ENCODE peak calls at places on chromosomes 6 and 20, in ten cellular contexts. N is neural crest cell, F is HFF-Myc, L is astrocyte of the spinal cord, C is epithelial cell of proximal tubule, W is fibroblast of pulmonary artery, Y is bronchial epithelial cell, B is tibial nerve, P is heart right ventricle, U is B cell. X is an unnamed sample.

GRCh38 chr20:32368930-32369329 is 10.8 kb downstream of the ASXL1 start:
- DNase-seq in N (no peak), F (no peak), L (peak), C (no peak), W (peak), Y (no peak), B (no peak), P (no peak), U (no peak), X (no peak)

GRCh38 chr6:118894425-118895240 is 681 bp downstream of the ASF1A start:
- DNase-seq in N (peak), F (no peak), L (peak), C (no peak), W (peak), Y (peak), B (peak), P (peak), U (peak), X (peak)

GRCh38 chr6:37788259-37788658 is 31.3 kb upstream of the ZFAND3 start:
- DNase-seq in N (no peak), F (no peak), L (no peak), C (no peak), W (no peak), Y (peak), B (no peak), P (no peak), U (no peak), X (no peak)

GRCh38 chr6:98576811-98577210 is 257.6 kb upstream of the POU3F2 start:
- DNase-seq in N (no peak), F (no peak), L (peak), C (no peak), W (no peak), Y (no peak), B (no peak), P (no peak), U (no peak), X (no peak)

GRCh38 chr20:50278684-50279531 is 88.3 kb downstream of the CEBPB start:
- DNase-seq in N (no peak), F (no peak), L (no peak), C (no peak), W (peak), Y (peak), B (peak), P (peak), U (no peak), X (no peak)

GRCh38 chr20:49727473-49727872 is 13.8 kb upstream of the B4GALT5 start:
- DNase-seq in N (no peak), F (no peak), L (no peak), C (no peak), W (peak), Y (no peak), B (no peak), P (no peak), U (no peak), X (no peak)

GRCh38 chr6:30779850-30780641 is 35.7 kb upstream of the IER3 start:
- DNase-seq in N (no peak), F (no peak), L (no peak), C (no peak), W (no peak), Y (peak), B (no peak), P (no peak), U (no peak), X (no peak)

GRCh38 chr20:31806564-31807355 is 12.4 kb upstream of the MYLK2 start:
- DNase-seq in N (no peak), F (no peak), L (peak), C (no peak), W (no peak), Y (no peak), B (no peak), P (no peak), U (no peak), X (no peak)

GRCh38 chr6:85923013-85923430 is 280.3 kb upstream of the SYNCRIP start:
- DNase-seq in N (peak), F (peak), L (peak), C (peak), W (peak), Y (peak), B (no peak), P (no peak), U (no peak), X (peak)

GRCh38 chr20:35929301-35929700 is 25.0 kb downstream of the SCAND1 start:
- DNase-seq in N (no peak), F (no peak), L (no peak), C (no peak), W (no peak), Y (no peak), B (no peak), P (no peak), U (no peak), X (no peak)

GRCh38 chr20:54293526-54293925 is 85.6 kb downstream of the PFDN4 start:
- DNase-seq in N (no peak), F (no peak), L (no peak), C (no peak), W (peak), Y (no peak), B (no peak), P (peak), U (no peak), X (no peak)

GRCh38 chr6:139983555-139984276 is 609.3 kb upstream of the CITED2 start:
- DNase-seq in N (no peak), F (no peak), L (peak), C (no peak), W (peak), Y (peak), B (no peak), P (no peak), U (no peak), X (no peak)

GRCh38 chr6:17101422-17102257 is at the start of gene STMND1:
- DNase-seq in N (peak), F (no peak), L (peak), C (no peak), W (peak), Y (peak), B (no peak), P (no peak), U (no peak), X (no peak)

GRCh38 chr20:53731595-53731994 is 138.0 kb upstream of the ZNF217 start:
- DNase-seq in N (no peak), F (no peak), L (no peak), C (no peak), W (no peak), Y (no peak), B (no peak), P (no peak), U (no peak), X (no peak)

GRCh38 chr6:159107451-159108260 is 61.5 kb upstream of the FNDC1 start:
- DNase-seq in N (no peak), F (no peak), L (no peak), C (no peak), W (no peak), Y (no peak), B (no peak), P (no peak), U (no peak), X (peak)

GRCh38 chr6:110946498-110946897 is 12.0 kb upstream of the GTF3C6 start:
- DNase-seq in N (no peak), F (no peak), L (no peak), C (no peak), W (no peak), Y (peak), B (no peak), P (no peak), U (no peak), X (no peak)

DNA sequence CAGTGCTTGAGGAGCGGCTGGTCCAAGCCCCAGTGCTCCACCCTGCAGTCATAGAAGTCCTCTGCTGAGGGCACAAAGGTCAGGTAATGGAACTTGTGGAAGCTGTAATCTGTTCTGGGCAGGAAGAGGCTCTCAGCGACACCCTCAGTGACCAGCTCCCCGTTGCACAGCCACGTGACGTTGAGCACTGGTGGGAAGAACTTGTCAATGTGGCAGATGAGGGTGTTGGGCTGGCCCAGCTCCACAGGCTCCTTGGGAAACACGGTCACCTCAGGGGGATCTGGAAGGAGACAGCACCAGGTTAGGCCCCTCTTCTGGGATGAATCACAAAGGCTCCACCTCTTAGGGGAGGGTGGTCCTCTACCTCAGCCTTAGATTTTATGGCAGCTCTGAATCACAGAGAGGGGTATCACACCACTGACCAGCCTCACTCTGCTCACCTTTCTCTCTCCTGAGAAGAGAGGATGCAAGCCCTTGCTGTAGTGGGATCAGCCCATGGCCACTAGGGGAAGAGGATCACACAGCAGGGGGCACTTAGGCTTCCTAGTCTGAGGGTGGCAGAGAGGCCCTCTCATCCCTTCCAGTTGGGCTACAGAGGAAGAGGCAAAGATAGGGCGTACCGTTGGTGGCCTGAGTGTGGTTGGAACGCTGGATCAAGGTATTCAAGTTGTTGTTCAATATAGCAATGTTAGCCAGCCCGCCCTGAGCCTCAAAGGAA is 4.3 kb downstream of the HLA-DPA1 start:
- DNase-seq in N (no peak), F (no peak), L (no peak), C (no peak), W (no peak), Y (no peak), B (no peak), P (no peak), U (no peak), X (no peak)
- TF ChIP-seq CTCF in N (no peak), F (no peak), L (no peak), C (peak), W (no peak), Y (no peak), B (no peak), P (no peak), U (no peak), X (no peak)

GRCh38 chr20:23783447-23783846 is 32.7 kb upstream of the CST1 start:
- DNase-seq in N (no peak), F (no peak), L (no peak), C (no peak), W (no peak), Y (no peak), B (no peak), P (no peak), U (no peak), X (no peak)

DNA sequence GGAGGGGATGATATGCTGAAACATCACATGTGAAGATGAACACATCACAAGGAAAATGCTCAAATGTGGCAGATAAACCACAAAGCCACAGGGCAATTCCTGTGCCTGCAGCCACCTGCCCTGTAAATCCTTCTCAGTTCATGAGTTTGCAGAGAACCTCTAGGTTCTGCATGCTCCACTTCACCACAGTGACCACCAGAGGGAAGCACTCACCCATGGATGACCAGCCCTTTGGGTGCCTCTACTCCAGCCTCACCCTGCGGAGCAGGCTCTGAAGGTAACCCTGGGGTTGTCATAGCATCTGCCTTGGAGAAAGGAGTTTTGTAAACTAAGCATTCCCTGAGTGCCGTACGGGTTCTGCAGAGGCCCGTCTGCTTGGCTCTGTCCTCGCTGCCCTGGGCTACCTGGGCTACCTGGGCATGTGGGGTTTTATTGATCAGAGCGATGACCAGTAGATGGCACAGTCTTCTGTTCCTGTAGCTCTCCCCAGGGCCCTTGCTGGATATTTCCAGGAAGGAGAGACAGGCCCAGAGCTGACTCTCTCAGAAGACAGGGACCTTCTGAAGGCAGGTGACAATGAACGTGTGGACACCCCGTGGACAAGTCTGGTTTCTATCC is 31.7 kb upstream of the CST1 start:
- DNase-seq in N (peak), F (peak), L (no peak), C (no peak), W (peak), Y (peak), B (no peak), P (peak), U (no peak), X (peak)
- TF ChIP-seq CTCF in N (peak), F (peak), L (peak), C (peak), W (peak), Y (peak), B (peak), P (peak), U (peak), X (peak)

GRCh38 chr6:141758430-141758829 is 374.3 kb upstream of the GJE1 start:
- DNase-seq in N (no peak), F (no peak), L (no peak), C (no peak), W (no peak), Y (no peak), B (no peak), P (no peak), U (no peak), X (no peak)
- TF ChIP-seq CTCF in N (no peak), F (no peak), L (no peak), C (no peak), W (no peak), Y (no peak), B (no peak), P (no peak), U (no peak), X (no peak)

GRCh38 chr6:69487688-69488087 is 309.1 kb downstream of the LMBRD1 start:
- DNase-seq in N (no peak), F (no peak), L (no peak), C (no peak), W (no peak), Y (no peak), B (no peak), P (no peak), U (no peak), X (no peak)
- TF ChIP-seq CTCF in N (peak), F (no peak), L (peak), C (no peak), W (peak), Y (no peak), B (no peak), P (no peak), U (no peak), X (peak)

GRCh38 chr6:32853541-32854375 is at the start of the genes PSMB9 and TAP1:
- DNase-seq in N (peak), F (peak), L (peak), C (peak), W (peak), Y (peak), B (peak), P (peak), U (peak), X (peak)
- TF ChIP-seq CTCF in N (peak), F (peak), L (peak), C (peak), W (peak), Y (peak), B (peak), P (peak), U (peak), X (no peak)

GRCh38 chr6:52494298-52495072 is 74.3 kb downstream of the EFHC1 start:
- DNase-seq in N (no peak), F (no peak), L (no peak), C (no peak), W (no peak), Y (no peak), B (no peak), P (no peak), U (no peak), X (no peak)
- TF ChIP-seq CTCF in N (no peak), F (no peak), L (no peak), C (no peak), W (no peak), Y (no peak), B (no peak), P (no peak), U (no peak), X (no peak)

GRCh38 chr6:52288216-52288615 is 3.7 kb upstream of the MCM3 start:
- DNase-seq in N (no peak), F (no peak), L (no peak), C (no peak), W (no peak), Y (no peak), B (no peak), P (no peak), U (no peak), X (no peak)

GRCh38 chr6:52284460-52285173 is at the start of gene MCM3:
- DNase-seq in N (peak), F (peak), L (peak), C (peak), W (peak), Y (peak), B (peak), P (peak), U (peak), X (peak)

GRCh38 chr6:52285174-52286068 is 879 bp upstream of the MCM3 start:
- DNase-seq in N (no peak), F (no peak), L (no peak), C (no peak), W (peak), Y (no peak), B (no peak), P (no peak), U (no peak), X (no peak)

GRCh38 chr6:52284131-52284459 is 447 bp downstream of the MCM3 start:
- DNase-seq in N (peak), F (no peak), L (no peak), C (no peak), W (no peak), Y (no peak), B (no peak), P (peak), U (no peak), X (peak)

DNA sequence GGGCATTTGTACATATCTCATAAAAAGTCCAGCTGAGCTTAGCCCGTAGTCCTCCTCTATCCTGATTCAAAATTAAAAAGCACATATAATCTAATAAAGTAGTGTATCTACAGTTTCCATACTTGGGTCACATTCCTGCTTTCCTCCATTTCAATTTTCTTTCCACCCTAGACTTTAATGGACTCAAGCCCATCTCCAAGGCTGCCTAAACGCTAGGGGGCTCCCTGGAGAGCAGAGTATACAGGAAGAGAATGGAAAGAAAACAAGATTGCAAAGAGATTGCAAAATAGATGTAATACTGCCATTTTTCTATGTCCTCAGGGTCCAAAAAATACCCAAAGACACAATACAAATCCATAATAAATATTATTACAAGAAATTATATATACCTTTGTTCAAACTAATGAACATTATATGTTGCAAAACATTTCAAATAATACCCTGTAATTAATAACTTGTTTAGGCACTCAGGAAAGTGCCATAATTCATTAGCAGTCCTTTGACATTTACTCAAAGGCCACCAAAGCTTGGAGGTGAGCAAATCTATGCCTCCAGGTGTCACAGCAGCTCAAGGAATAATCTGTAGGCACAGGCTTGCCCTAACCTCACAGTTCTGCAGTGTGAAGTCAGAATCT is 2.4 kb upstream of the MCM3 start:
- DNase-seq in N (peak), F (no peak), L (peak), C (no peak), W (peak), Y (peak), B (peak), P (peak), U (no peak), X (peak)
- TF ChIP-seq CTCF in N (peak), F (peak), L (peak), C (peak), W (peak), Y (peak), B (peak), P (peak), U (peak), X (peak)

DNA sequence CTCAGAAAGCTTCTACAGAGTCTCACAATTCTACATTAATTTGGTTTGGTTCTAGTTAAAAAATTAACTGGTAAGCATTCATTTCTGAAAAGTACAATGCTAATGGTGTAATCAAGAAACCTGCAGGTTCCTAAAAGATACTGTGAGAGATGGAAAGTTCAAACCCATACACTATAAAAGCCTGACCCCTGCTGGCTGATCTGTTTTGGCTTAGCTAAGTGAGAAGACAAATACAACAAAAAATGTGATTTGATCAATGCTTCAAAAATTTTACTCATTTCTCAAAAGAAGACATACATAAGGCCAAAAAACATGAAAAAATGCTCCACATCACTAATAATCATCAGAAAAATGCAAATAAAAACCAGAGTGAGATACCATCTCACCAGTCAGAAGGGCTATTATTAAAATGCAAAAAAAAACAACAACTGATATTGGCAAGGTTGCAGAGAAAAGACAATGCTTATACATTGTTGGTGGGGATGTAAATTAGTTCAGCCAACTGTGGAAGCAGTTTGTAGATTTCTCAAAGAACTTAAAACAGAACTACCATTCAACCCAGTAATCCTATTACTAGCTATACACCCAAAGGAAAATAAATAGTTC is 102.8 kb downstream of the MOXD1 start:
- DNase-seq in N (peak), F (no peak), L (peak), C (no peak), W (peak), Y (peak), B (no peak), P (peak), U (no peak), X (peak)
- TF ChIP-seq CTCF in N (peak), F (peak), L (peak), C (peak), W (peak), Y (peak), B (peak), P (peak), U (peak), X (peak)

DNA sequence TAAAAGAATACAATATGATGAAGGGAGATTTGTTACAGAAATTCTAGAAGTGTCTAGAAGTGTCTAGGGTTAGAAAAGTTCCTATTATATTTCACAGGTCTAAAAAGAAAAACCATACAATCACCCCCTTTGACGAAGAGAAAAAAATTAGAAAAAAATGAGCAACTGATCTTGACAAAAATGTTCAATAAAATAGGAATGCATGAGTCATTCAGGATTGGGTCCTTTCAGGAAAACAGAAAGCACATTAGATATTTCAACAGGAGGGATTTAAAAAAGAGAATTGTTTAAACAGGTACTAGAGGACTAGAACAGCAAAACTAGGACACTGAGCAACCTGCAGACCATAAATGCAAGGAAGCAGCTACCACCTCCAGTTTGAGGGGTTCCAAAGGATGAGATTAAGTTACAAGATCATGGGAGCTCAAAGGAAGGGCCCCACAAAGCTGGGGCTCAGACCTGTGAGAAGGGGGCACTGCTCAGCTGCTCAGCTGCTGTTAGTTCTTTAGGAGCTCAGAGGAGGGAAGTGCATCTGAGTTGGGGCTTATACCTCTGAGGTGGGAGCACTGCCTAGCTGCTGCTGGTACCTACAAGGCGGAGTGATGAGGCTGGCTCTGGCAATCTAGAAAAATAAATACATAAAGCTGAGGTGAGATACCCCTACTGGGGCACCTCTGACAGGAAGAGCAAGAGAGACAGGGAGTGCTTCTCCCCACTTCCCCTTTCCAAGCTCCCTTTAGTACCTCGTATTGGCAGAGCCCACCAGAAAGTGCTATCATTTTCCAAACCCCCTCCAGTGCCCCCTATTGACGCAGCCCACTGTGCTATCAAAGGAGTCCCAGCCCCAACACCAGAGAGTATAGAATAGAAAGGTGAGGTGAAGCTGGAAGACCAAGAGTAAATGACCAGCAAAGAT is 27.1 kb upstream of the BEND6 start:
- DNase-seq in N (no peak), F (no peak), L (no peak), C (no peak), W (no peak), Y (peak), B (no peak), P (no peak), U (no peak), X (no peak)
- TF ChIP-seq CTCF in N (no peak), F (no peak), L (no peak), C (peak), W (no peak), Y (no peak), B (no peak), P (no peak), U (no peak), X (no peak)

GRCh38 chr20:14264869-14265268 is 72.5 kb downstream of the FLRT3 start:
- DNase-seq in N (no peak), F (peak), L (peak), C (no peak), W (peak), Y (peak), B (no peak), P (no peak), U (no peak), X (no peak)
- TF ChIP-seq CTCF in N (peak), F (peak), L (peak), C (peak), W (peak), Y (peak), B (no peak), P (peak), U (no peak), X (peak)

X was measured in endothelial cell.